ENCODE peak calls at places on chromosomes 13 and 19, in five cellular contexts. E is astrocyte, C is cardiac fibroblast, K is fibroblast of the aortic adventitia, R is PC-3. V is an unnamed sample.

GRCh38 chr13:98792321-98792720 is 39.8 kb upstream of the SLC15A1 start:
- DNase-seq in E (no peak), C (no peak), K (no peak), R (peak), V (no peak)

GRCh38 chr13:51587372-51587771 is 3.1 kb downstream of the WDFY2 start:
- DNase-seq in E (no peak), C (no peak), K (no peak), R (no peak), V (no peak)

GRCh38 chr13:46181799-46182490 is at the start of gene LCP1:
- DNase-seq in E (no peak), C (no peak), K (no peak), R (peak), V (no peak)

GRCh38 chr19:45863840-45864628 is at the start of gene FOXA3:
- DNase-seq in E (no peak), C (peak), K (no peak), R (peak), V (peak)

GRCh38 chr19:50222691-50223438 is 19.4 kb downstream of the MYH14 start:
- DNase-seq in E (no peak), C (no peak), K (no peak), R (no peak), V (no peak)

GRCh38 chr13:66077286-66077685 is 1152.8 kb downstream of the PCDH9 start:
- DNase-seq in E (no peak), C (no peak), K (peak), R (peak), V (no peak)

GRCh38 chr13:113407103-113407530 is 43.2 kb upstream of the GRTP1 start:
- DNase-seq in E (no peak), C (no peak), K (no peak), R (no peak), V (no peak)

GRCh38 chr19:29551774-29552173 is 26.0 kb downstream of the VSTM2B start:
- DNase-seq in E (no peak), C (no peak), K (no peak), R (no peak), V (no peak)

GRCh38 chr13:47299316-47299715 is 402.5 kb upstream of the HTR2A start:
- DNase-seq in E (peak), C (peak), K (peak), R (no peak), V (no peak)

GRCh38 chr19:40539070-40539469 is 37.6 kb upstream of the SHKBP1 start:
- DNase-seq in E (no peak), C (no peak), K (no peak), R (no peak), V (no peak)